ENCODE peak calls at places on chromosomes 16 and 17, in eight cellular contexts. H is AG10803, W is RWPE1, Y is neural progenitor cell, R is heart right ventricle, B is glutamatergic neuron, G is cardiac muscle cell, Z is left ventricle myocardium inferior. A is an unnamed sample.

GRCh38 chr16:2477327-2477726 is 2.4 kb downstream of the TBC1D24 start:
- DNase-seq in H (no peak), W (no peak), Y (no peak), R (no peak), B (no peak), G (no peak), Z (no peak), A (no peak)

GRCh38 chr16:62805221-62805857 is 769.1 kb upstream of the CDH8 start:
- DNase-seq in H (no peak), W (no peak), Y (no peak), R (peak), B (no peak), G (no peak), Z (no peak), A (no peak)

GRCh38 chr17:36525113-36525512 is 9.6 kb downstream of the MYO19 start:
- DNase-seq in H (no peak), W (no peak), Y (no peak), R (no peak), B (no peak), G (no peak), Z (no peak), A (no peak)

GRCh38 chr16:24609740-24610420 is 70.5 kb downstream of the RBBP6 start:
- DNase-seq in H (peak), W (no peak), Y (peak), R (peak), B (peak), G (peak), Z (peak), A (peak)

GRCh38 chr17:69567130-69567529 is 152.6 kb downstream of the MAP2K6 start:
- DNase-seq in H (peak), W (no peak), Y (peak), R (no peak), B (no peak), G (peak), Z (no peak), A (peak)

GRCh38 chr16:89350701-89351380 is 133.3 kb downstream of the ZNF778 start:
- DNase-seq in H (peak), W (no peak), Y (no peak), R (no peak), B (no peak), G (no peak), Z (no peak), A (no peak)

GRCh38 chr16:88815901-88816589 is 4.3 kb upstream of the APRT start:
- DNase-seq in H (no peak), W (peak), Y (peak), R (no peak), B (peak), G (peak), Z (no peak), A (peak)

GRCh38 chr17:40813804-40814203 is 8.6 kb downstream of the KRT10 start:
- DNase-seq in H (no peak), W (peak), Y (no peak), R (no peak), B (no peak), G (no peak), Z (no peak), A (no peak)

GRCh38 chr17:66715076-66715675 is 119.7 kb upstream of the CACNG5 start:
- DNase-seq in H (no peak), W (no peak), Y (no peak), R (no peak), B (no peak), G (no peak), Z (no peak), A (no peak)

GRCh38 chr17:13017623-13018462 is at the start of gene ELAC2:
- DNase-seq in H (peak), W (peak), Y (peak), R (peak), B (peak), G (peak), Z (peak), A (peak)

GRCh38 chr16:88804552-88805339 is 1.2 kb downstream of the CDT1 start:
- DNase-seq in H (no peak), W (peak), Y (no peak), R (no peak), B (no peak), G (no peak), Z (no peak), A (peak)

GRCh38 chr17:76219670-76220383 is 20.5 kb downstream of the RNF157 start:
- DNase-seq in H (no peak), W (no peak), Y (no peak), R (no peak), B (no peak), G (no peak), Z (no peak), A (peak)

GRCh38 chr17:14784997-14785696 is 480.0 kb downstream of the PMP22 start:
- DNase-seq in H (no peak), W (no peak), Y (no peak), R (no peak), B (no peak), G (no peak), Z (no peak), A (no peak)

GRCh38 chr17:28524476-28525415 is 18.6 kb downstream of the FOXN1 start:
- DNase-seq in H (peak), W (peak), Y (no peak), R (no peak), B (no peak), G (peak), Z (no peak), A (no peak)

GRCh38 chr16:77596243-77596642 is 126.1 kb upstream of the NUDT7 start:
- DNase-seq in H (peak), W (no peak), Y (no peak), R (no peak), B (no peak), G (peak), Z (no peak), A (no peak)

GRCh38 chr16:81478876-81479496 is 34.4 kb downstream of the CMIP start:
- DNase-seq in H (no peak), W (no peak), Y (no peak), R (peak), B (no peak), G (no peak), Z (peak), A (peak)

GRCh38 chr16:67966549-67967182 is 1.8 kb downstream of the SLC12A4 start:
- DNase-seq in H (peak), W (no peak), Y (peak), R (peak), B (no peak), G (peak), Z (no peak), A (no peak)

GRCh38 chr16:12758031-12758669 is 45.5 kb downstream of the CPPED1 start:
- DNase-seq in H (no peak), W (no peak), Y (peak), R (no peak), B (no peak), G (no peak), Z (no peak), A (no peak)

GRCh38 chr16:50878966-50879615 is 137.2 kb downstream of the CYLD start:
- DNase-seq in H (no peak), W (no peak), Y (peak), R (no peak), B (no peak), G (no peak), Z (no peak), A (no peak)

GRCh38 chr16:49600541-49600940 is 226.9 kb downstream of the C16orf78 start:
- DNase-seq in H (no peak), W (no peak), Y (no peak), R (no peak), B (no peak), G (no peak), Z (no peak), A (no peak)

GRCh38 chr17:57551321-57552079 is 193.6 kb downstream of the CCDC182 start:
- DNase-seq in H (no peak), W (no peak), Y (no peak), R (no peak), B (no peak), G (no peak), Z (no peak), A (no peak)

GRCh38 chr17:5582177-5582885 is 2.0 kb downstream of the NLRP1 start:
- DNase-seq in H (no peak), W (no peak), Y (no peak), R (no peak), B (no peak), G (no peak), Z (no peak), A (no peak)

GRCh38 chr17:11638700-11639265 is 40.5 kb downstream of the DNAH9 start:
- DNase-seq in H (no peak), W (no peak), Y (no peak), R (no peak), B (no peak), G (no peak), Z (no peak), A (no peak)

GRCh38 chr17:61475726-61476125 is 23.5 kb downstream of the TBX4 start:
- DNase-seq in H (peak), W (no peak), Y (no peak), R (no peak), B (no peak), G (no peak), Z (no peak), A (no peak)

GRCh38 chr16:10611825-10612342 is 31.5 kb upstream of the EMP2 start:
- DNase-seq in H (no peak), W (no peak), Y (peak), R (no peak), B (peak), G (no peak), Z (no peak), A (no peak)

GRCh38 chr17:72697602-72698146 is 394.8 kb downstream of the SLC39A11 start:
- DNase-seq in H (no peak), W (no peak), Y (no peak), R (no peak), B (no peak), G (no peak), Z (no peak), A (no peak)

GRCh38 chr16:3971261-3971660 is 90.7 kb upstream of the CREBBP start:
- DNase-seq in H (peak), W (no peak), Y (no peak), R (no peak), B (no peak), G (peak), Z (no peak), A (no peak)

GRCh38 chr16:47461598-47462266 is 601 bp downstream of the PHKB start:
- DNase-seq in H (peak), W (peak), Y (peak), R (peak), B (no peak), G (peak), Z (no peak), A (peak)

GRCh38 chr16:50585331-50585776 is 37.2 kb downstream of the NKD1 start:
- DNase-seq in H (peak), W (no peak), Y (no peak), R (peak), B (no peak), G (peak), Z (peak), A (no peak)

GRCh38 chr17:73189417-73190099 is 3.3 kb upstream of the COG1 start:
- DNase-seq in H (peak), W (peak), Y (peak), R (no peak), B (peak), G (peak), Z (no peak), A (peak)

GRCh38 chr16:3171181-3171854 is 16.7 kb upstream of the OR1F1 start:
- DNase-seq in H (no peak), W (no peak), Y (peak), R (no peak), B (no peak), G (no peak), Z (no peak), A (no peak)

GRCh38 chr17:50364715-50365114 is 8.3 kb downstream of the MRPL27 start:
- DNase-seq in H (peak), W (no peak), Y (peak), R (no peak), B (no peak), G (no peak), Z (no peak), A (no peak)

GRCh38 chr17:65556910-65557348 is 4.5 kb downstream of the AXIN2 start:
- DNase-seq in H (no peak), W (no peak), Y (no peak), R (no peak), B (no peak), G (no peak), Z (no peak), A (no peak)

GRCh38 chr17:65553646-65554567 is 7.5 kb downstream of the AXIN2 start:
- DNase-seq in H (peak), W (no peak), Y (peak), R (no peak), B (no peak), G (peak), Z (no peak), A (no peak)

GRCh38 chr17:65556014-65556909 is 5.2 kb downstream of the AXIN2 start:
- DNase-seq in H (peak), W (peak), Y (peak), R (peak), B (peak), G (peak), Z (peak), A (peak)

GRCh38 chr17:65553009-65553645 is 8.3 kb downstream of the AXIN2 start:
- DNase-seq in H (peak), W (no peak), Y (no peak), R (no peak), B (no peak), G (peak), Z (no peak), A (no peak)

DNA sequence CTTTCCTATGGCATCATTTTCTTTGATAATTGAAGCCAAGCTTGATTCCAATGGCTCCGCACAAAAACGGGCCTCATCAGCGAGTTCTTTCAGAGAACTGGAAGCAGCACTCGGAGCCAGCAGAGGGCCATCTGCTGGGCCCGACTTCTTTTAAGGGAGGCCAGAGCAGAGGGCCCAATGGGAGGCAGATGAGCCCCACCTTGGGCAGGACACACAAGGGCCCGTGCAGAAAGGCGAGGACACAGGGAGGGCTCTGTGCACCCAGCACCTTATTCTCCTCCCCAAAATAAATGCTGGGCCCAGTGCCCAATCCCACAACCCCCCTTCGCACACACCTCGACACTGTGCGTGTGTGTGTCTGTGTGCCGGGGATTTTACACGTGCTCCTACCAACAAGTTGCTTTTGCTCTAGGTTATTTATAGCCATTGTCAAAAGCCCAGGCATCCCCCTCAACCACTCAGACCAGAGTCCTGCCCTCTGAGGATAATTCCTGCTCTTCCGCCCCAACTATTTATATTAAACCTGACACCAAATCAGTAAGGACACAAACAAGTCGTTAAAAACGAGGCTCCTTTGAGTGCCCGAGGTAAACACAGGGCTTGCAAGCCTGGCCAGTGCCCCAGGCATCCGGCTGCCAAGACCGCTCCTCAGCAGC is 6.8 kb downstream of the AXIN2 start:
- DNase-seq in H (peak), W (no peak), Y (peak), R (peak), B (no peak), G (no peak), Z (peak), A (no peak)
- TF ChIP-seq CTCF in H (peak), W (no peak), Y (peak), R (peak), B (no peak), G (peak), Z (peak), A (no peak)

DNA sequence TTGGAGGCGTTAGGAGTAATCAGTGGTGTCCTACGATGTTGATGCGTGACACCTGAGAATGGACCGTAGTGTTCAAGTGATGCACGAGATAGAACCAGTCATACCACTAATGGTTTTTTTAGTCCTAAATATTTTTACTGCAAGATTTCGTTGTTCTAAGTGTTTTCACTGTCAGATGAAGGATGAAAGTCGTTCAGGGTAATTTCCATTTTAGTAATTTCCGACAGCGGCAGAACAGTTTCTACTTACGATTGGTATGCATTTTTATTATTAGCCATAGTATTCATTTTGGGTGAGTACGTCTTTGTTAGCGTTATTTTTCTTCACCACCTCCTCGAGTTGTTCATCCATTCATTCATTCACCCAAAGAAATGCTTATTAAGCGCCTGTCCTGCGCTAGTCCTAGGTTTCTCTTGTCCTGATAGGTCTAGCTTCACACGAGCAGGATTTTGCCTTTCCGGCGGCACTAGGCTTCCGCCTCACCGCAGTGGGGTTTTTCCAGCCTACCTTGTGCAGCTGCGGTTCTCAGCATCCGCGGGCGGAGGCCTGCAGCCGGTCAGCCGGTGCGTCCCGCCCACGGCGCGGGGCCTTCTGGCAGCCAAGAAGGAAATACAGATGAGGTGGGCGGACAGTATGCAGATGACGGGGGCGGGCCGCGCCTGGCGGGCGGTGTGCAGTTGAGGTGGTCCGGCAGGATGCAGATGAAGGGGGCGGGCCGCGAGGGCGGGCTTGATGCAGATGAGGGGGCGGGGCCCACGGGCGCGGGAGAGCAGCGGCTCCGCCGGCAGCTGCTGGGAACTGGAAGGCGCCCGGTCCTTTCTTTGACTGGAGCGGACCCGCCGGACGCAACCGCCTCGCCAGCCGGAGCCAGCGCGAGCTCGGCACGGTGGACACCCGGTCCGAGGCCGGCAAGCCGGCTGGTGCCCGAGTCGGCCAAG is 146.4 kb downstream of the SPECC1 start:
- DNase-seq in H (peak), W (peak), Y (peak), R (peak), B (peak), G (peak), Z (peak), A (peak)
- TF ChIP-seq CTCF in H (no peak), W (no peak), Y (no peak), R (no peak), B (no peak), G (no peak), Z (no peak), A (no peak)

GRCh38 chr16:15642557-15643452 is at the start of gene MARF1:
- DNase-seq in H (peak), W (peak), Y (peak), R (peak), B (peak), G (peak), Z (peak), A (peak)

GRCh38 chr16:15641753-15642556 is 999 bp downstream of the MARF1 start:
- DNase-seq in H (no peak), W (no peak), Y (no peak), R (no peak), B (no peak), G (no peak), Z (no peak), A (no peak)

GRCh38 chr16:15647615-15648014 is 2.4 kb upstream of the NDE1 start:
- DNase-seq in H (no peak), W (no peak), Y (no peak), R (no peak), B (no peak), G (no peak), Z (no peak), A (no peak)

GRCh38 chr16:15643453-15644305 is 725 bp upstream of the MARF1 start:
- DNase-seq in H (peak), W (peak), Y (no peak), R (peak), B (no peak), G (peak), Z (no peak), A (no peak)

GRCh38 chr16:15644306-15644961 is 1.5 kb upstream of the MARF1 start:
- DNase-seq in H (peak), W (peak), Y (peak), R (no peak), B (no peak), G (no peak), Z (no peak), A (no peak)
- TF ChIP-seq CTCF in H (no peak), W (no peak), Y (no peak), R (no peak), B (no peak), G (no peak), Z (no peak), A (no peak)

DNA sequence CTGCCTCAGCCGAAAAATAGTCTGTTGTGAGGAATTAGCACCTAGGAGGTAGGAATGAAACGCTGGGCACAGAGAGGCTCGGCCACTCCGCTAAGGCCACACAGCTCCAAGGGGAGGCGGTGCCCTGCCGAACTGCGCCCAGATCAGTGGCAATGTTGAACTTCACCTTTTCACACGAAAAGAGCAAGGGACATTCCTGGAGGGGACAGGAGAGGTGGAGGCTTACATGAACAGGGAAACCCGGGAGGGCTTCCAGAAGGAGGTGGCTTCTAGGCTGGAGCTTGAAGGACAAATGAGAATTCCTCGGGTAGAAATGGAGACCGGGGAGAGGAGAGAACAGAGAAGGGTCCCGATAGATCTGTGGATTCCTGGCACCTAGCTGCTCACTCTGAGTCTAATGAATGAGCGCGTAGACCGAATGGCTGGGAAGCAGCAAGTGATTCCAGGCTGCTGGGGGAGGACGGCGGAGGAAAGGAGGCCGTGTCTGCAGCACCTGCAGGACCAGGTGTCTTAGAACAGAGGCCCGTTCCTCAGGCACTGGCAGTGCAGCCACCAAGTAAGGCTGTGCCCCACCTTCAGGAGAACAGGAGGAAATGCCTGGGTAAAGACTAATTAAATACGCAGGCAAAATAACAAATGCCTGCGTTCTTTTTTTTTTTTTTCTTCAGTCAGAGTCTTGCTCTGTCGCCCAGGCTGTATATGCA is 723 bp upstream of the SLC38A10 start:
- DNase-seq in H (peak), W (peak), Y (peak), R (no peak), B (no peak), G (peak), Z (no peak), A (no peak)
- TF ChIP-seq CTCF in H (peak), W (peak), Y (peak), R (peak), B (peak), G (peak), Z (peak), A (no peak)

GRCh38 chr17:45784583-45785372 is 658 bp downstream of the CRHR1 start:
- DNase-seq in H (no peak), W (no peak), Y (peak), R (no peak), B (peak), G (peak), Z (peak), A (peak)
- TF ChIP-seq CTCF in H (no peak), W (no peak), Y (no peak), R (no peak), B (no peak), G (no peak), Z (no peak), A (no peak)